ENCODE peak calls at places on chromosomes 2 and 18, in seven cellular contexts. K is K562, X is HepG2, I is SK-N-SH, C is H1, H is HCT116, G is GM12878. P is an unnamed sample.

GRCh38 chr2:51723716-51724115 is 691.8 kb upstream of the NRXN1 start:
- DNase-seq in C (no peak), H (no peak), G (no peak), X (no peak), K (no peak), I (no peak), P (no peak)

GRCh38 chr2:127575185-127575765 is 39.8 kb downstream of the MYO7B start:
- DNase-seq in X (no peak), H (no peak), I (no peak), K (no peak), C (no peak), G (no peak), P (no peak)

GRCh38 chr2:210592706-210593105 is 36.3 kb downstream of the CPS1 start:
- DNase-seq in K (no peak), C (no peak), G (no peak), X (no peak), H (no peak), I (no peak), P (no peak)

GRCh38 chr2:191556463-191556862 is 121.5 kb upstream of the NABP1 start:
- DNase-seq in K (no peak), C (no peak), G (no peak), X (no peak), I (no peak), H (no peak), P (no peak)

GRCh38 chr18:79680891-79681339 is 1.3 kb downstream of the CTDP1 start:
- DNase-seq in I (no peak), K (no peak), X (no peak), G (no peak), H (no peak), C (no peak), P (no peak)

GRCh38 chr2:201107624-201108023 is 8.3 kb upstream of the CFLAR start:
- DNase-seq in G (no peak), K (no peak), X (peak; percentile 77), I (no peak), C (no peak), H (no peak), P (no peak)

GRCh38 chr2:81767173-81767720 is 1462.7 kb upstream of the LRRTM1 start:
- DNase-seq in G (no peak), I (no peak), K (no peak), C (no peak), H (no peak), X (no peak), P (no peak)

GRCh38 chr18:51077217-51077616 is 47.2 kb downstream of the SMAD4 start:
- DNase-seq in X (no peak), K (no peak), H (no peak), I (no peak), C (no peak), G (no peak), P (no peak)

GRCh38 chr2:33522571-33522970 is 46.1 kb downstream of the RASGRP3 start:
- DNase-seq in H (no peak), G (no peak), I (no peak), C (no peak), X (no peak), K (no peak), P (no peak)

GRCh38 chr2:66574701-66575624 is 140.0 kb downstream of the MEIS1 start:
- DNase-seq in X (peak; percentile 57), G (no peak), I (peak; percentile 91), H (no peak), C (peak; percentile 64), K (peak; percentile 84), P (no peak)

GRCh38 chr2:136136921-136137320 is 19.0 kb upstream of the CXCR4 start:
- DNase-seq in X (no peak), I (no peak), C (no peak), H (peak; percentile 66), G (no peak), K (no peak), P (no peak)

GRCh38 chr2:88590998-88591613 is 36.2 kb downstream of the EIF2AK3 start:
- DNase-seq in X (peak; percentile 65), K (peak; percentile 61), I (peak; percentile 47), G (peak; percentile 45), H (peak; percentile 41), C (no peak), P (peak; percentile 58)

GRCh38 chr2:236125541-236125940 is 42.6 kb downstream of the GBX2 start:
- DNase-seq in G (no peak), K (no peak), C (no peak), X (no peak), I (no peak), H (no peak), P (no peak)
- TF ChIP-seq SIN3A in G (no peak), K (no peak), C (no peak), X (no peak), I (no peak), H (no peak), P (no peak)

DNA sequence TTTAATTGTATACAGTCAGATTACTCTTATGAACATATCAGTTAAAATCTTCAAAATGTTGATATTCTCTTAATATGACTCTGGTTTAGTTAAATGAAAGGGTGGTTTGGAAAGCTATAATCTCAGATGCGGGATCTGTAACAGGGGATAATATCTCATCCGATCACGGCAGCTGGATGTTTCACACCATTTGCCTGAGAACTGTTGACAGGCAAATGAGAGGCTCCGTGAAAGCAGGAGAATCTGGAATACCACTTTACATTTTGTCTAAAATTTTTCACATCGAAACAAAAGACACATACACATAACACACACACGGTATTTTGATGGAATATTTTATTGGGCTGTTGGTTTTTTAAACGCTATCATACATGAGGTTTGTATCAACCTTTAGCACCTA is 518.6 kb upstream of the SLC39A10 start:
- DNase-seq in X (no peak), K (no peak), G (no peak), I (no peak), H (no peak), C (no peak), P (no peak)
- TF ChIP-seq POLR2AphosphoS5 in X (no peak), K (no peak), G (no peak), I (no peak), H (no peak), C (no peak), P (no peak)

GRCh38 chr2:8644605-8645175 is 37.2 kb upstream of the ID2 start:
- DNase-seq in H (no peak), I (no peak), K (peak; percentile 77), C (no peak), X (no peak), G (no peak), P (no peak)
- TF ChIP-seq SIN3A in H (no peak), I (no peak), K (no peak), C (no peak), X (no peak), G (no peak), P (no peak)

GRCh38 chr2:71952572-71953188 is 195.0 kb downstream of the CYP26B1 start:
- DNase-seq in C (no peak), I (no peak), G (no peak), K (no peak), X (no peak), H (no peak), P (no peak)
- TF ChIP-seq POLR2AphosphoS5 in C (no peak), I (no peak), G (no peak), K (no peak), X (no peak), H (no peak), P (no peak)